ENCODE peak calls at places on chromosomes 3 and 15, in four cellular contexts. P is endothelial cell, W is psoas muscle, H is dorsolateral prefrontal cortex. R is an unnamed sample.
A peak's percentile ranks its signal among the peaks of the same experiment; 100 is the strongest.

GRCh38 chr15:59933607-59934006 is 70.5 kb upstream of the FOXB1 start:
- DNase-seq in P (no peak), W (no peak), H (no peak), R (no peak)

GRCh38 chr3:188049890-188050530 is 103.9 kb upstream of the LPP start:
- DNase-seq in P (no peak), W (no peak), H (no peak), R (no peak)

GRCh38 chr3:197595470-197596185 is 39.9 kb upstream of the BDH1 start:
- DNase-seq in P (no peak), W (no peak), H (no peak), R (no peak)

GRCh38 chr3:13705702-13706280 is 156.9 kb downstream of the FBLN2 start:
- DNase-seq in P (no peak), W (no peak), H (no peak), R (peak; percentile 1)

GRCh38 chr3:188092648-188093047 is 61.3 kb upstream of the LPP start:
- DNase-seq in P (no peak), W (no peak), H (no peak), R (no peak)

GRCh38 chr3:106678657-106679390 is 698.4 kb upstream of the CCDC54 start:
- DNase-seq in P (no peak), W (no peak), H (no peak), R (no peak)

GRCh38 chr3:4988815-4989648 is 9.8 kb downstream of the BHLHE40 start:
- DNase-seq in P (no peak), W (peak; percentile 86), H (no peak), R (no peak)

GRCh38 chr15:26648676-26649075 is 124.2 kb downstream of the GABRB3 start:
- DNase-seq in P (no peak), W (no peak), H (no peak), R (no peak)

GRCh38 chr15:95946241-95946640 is 384.3 kb upstream of the NR2F2 start:
- DNase-seq in P (no peak), W (no peak), H (no peak), R (no peak)

GRCh38 chr3:144437989-144438388 is 466.4 kb downstream of the DIPK2A start:
- DNase-seq in P (no peak), W (no peak), H (no peak), R (no peak)

GRCh38 chr3:9951962-9952805 is at the start of gene PRRT3:
- DNase-seq in P (peak; percentile 55), W (peak; percentile 69), H (peak; percentile 55), R (peak; percentile 81)

GRCh38 chr3:66441124-66441523 is 59.7 kb downstream of the LRIG1 start:
- DNase-seq in P (no peak), W (no peak), H (no peak), R (no peak)

GRCh38 chr3:113405180-113405579 is 36.1 kb downstream of the CFAP44 start:
- DNase-seq in P (no peak), W (no peak), H (no peak), R (no peak)

GRCh38 chr3:110680365-110680909 is 391.2 kb upstream of the NECTIN3 start:
- DNase-seq in P (no peak), W (no peak), H (no peak), R (no peak)
- TF ChIP-seq CTCF in P (no peak), W (no peak), H (no peak), R (no peak)

DNA sequence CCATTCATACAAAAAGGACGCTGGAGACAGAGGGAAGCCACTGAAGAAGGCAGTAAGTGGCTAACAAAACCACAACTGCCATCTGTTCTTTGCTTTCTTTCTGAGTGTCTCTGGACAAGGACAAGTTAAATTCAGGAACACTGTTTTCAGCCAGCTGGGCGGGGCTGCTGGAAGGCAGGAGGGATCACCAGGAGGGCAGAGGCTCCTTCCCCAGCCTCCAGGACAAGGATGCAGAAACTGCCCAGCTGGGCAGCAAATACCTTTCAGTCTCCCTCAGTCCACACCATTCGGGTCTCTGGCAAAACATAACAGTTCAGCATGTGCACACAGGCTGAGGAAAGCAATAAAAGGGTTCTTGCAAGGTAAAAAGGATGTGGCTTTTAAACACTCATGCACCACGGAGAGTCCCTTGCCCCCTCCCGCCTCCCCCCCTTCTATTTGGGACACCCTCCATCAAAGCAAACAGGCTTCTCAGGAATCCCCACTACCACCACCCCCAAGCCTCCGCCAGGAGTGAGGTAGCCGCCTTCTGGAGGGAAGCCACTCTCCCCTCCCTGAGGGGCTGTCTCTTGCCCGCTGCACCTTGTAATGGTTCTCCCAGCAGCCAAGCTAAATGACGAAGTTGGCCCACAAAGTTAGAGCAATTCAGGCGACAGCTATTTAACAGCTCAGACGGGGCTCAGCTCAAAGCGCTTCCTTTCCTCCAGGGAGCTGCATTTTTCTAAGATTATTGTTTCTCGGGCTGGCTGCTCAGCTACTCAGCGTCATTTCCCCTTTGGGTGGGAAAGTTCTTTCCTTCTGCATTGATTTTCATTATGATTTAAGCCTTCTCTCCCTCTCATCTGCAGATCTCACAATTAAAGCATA is 3.8 kb downstream of the HEG1 start:
- DNase-seq in P (no peak), W (peak; percentile 74), H (peak; percentile 14), R (peak; percentile 55)
- TF ChIP-seq CTCF in P (no peak), W (no peak), H (no peak), R (no peak)

GRCh38 chr15:52329980-52330379 is 34.4 kb upstream of the MYO5C start:
- DNase-seq in P (no peak), W (no peak), H (no peak), R (no peak)
- TF ChIP-seq CTCF in P (no peak), W (no peak), H (no peak), R (no peak)

GRCh38 chr3:45079715-45080114 is 53.6 kb downstream of the CLEC3B start:
- DNase-seq in P (no peak), W (no peak), H (no peak), R (no peak)

GRCh38 chr3:45075821-45076625 is 49.9 kb downstream of the CLEC3B start:
- DNase-seq in P (no peak), W (no peak), H (no peak), R (no peak)

GRCh38 chr3:45080824-45081223 is 54.7 kb downstream of the CLEC3B start:
- DNase-seq in P (no peak), W (no peak), H (no peak), R (no peak)

GRCh38 chr3:45081506-45081905 is 55.4 kb downstream of the CLEC3B start:
- DNase-seq in P (no peak), W (no peak), H (no peak), R (no peak)

GRCh38 chr3:45078910-45079522 is 52.9 kb downstream of the CLEC3B start:
- DNase-seq in P (no peak), W (no peak), H (no peak), R (no peak)
- TF ChIP-seq CTCF in P (peak; percentile 8), W (no peak), H (no peak), R (no peak)

GRCh38 chr15:51620647-51621046 is 1.9 kb downstream of the DMXL2 start:
- DNase-seq in P (no peak), W (no peak), H (no peak), R (no peak)

GRCh38 chr15:51623386-51623938 is 891 bp upstream of the DMXL2 start:
- DNase-seq in P (no peak), W (no peak), H (no peak), R (no peak)

GRCh38 chr15:51622269-51623180 is at the start of gene DMXL2:
- DNase-seq in P (peak; percentile 89), W (peak; percentile 90), H (peak; percentile 86), R (peak; percentile 98)

GRCh38 chr15:51621155-51621554 is 1.4 kb downstream of the DMXL2 start:
- DNase-seq in P (no peak), W (no peak), H (no peak), R (no peak)

DNA sequence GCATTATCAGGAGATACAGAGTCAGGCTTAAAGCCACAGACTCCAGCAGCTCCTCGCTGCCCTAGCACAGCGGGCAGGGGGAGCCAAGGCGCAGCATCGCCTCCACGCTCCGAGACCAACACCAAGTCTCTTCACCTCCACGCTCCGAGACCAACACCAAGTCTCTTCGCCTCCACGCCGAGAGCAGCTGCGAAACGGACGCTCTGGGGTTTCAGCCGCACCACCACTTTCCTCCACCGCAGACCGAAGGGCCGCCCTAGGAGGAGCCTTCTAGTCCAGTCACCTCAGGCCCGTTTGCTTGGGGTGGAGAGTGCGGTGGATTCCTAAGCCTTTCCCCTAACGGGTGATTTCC is 678 bp downstream of the DMXL2 start:
- DNase-seq in P (peak; percentile 40), W (peak; percentile 58), H (peak; percentile 57), R (peak; percentile 64)
- TF ChIP-seq CTCF in P (no peak), W (no peak), H (no peak), R (no peak)

R was measured in glutamatergic neuron.